ENCODE peak calls at places on chromosomes 7 and 10, in nine cellular contexts. N is nucleus accumbens; M is cerebellar cortex; K is stimulated activated CD4-positive, alpha-beta T cell treated with anti-CD3 and anti-CD28 coated beads, Interleukin-4, amount 100 ng/mL, for 1 hour; C is GM12892; J is stromal cell of bone marrow; S is NCI-H1694; G is epithelial cell of esophagus; W is NCI-H82. A is an unnamed sample.

GRCh38 chr10:68333905-68334431 is 1.2 kb upstream of the PBLD start:
- DNase-seq in K (no peak), N (no peak), M (no peak), C (no peak), S (no peak), W (no peak), J (no peak), G (no peak), A (no peak)

GRCh38 chr10:58712982-58713381 is 200.3 kb downstream of the BICC1 start:
- DNase-seq in M (no peak), S (no peak), W (no peak), C (no peak), K (no peak), J (no peak), N (no peak), G (no peak), A (no peak)

GRCh38 chr10:1665681-1666080 is 71.6 kb downstream of the ADARB2 start:
- DNase-seq in N (no peak), C (no peak), S (no peak), J (no peak), K (no peak), M (no peak), W (no peak), G (no peak), A (no peak)

GRCh38 chr7:115995701-115996100 is 34.9 kb downstream of the TFEC start:
- DNase-seq in M (no peak), K (no peak), S (no peak), J (no peak), C (no peak), G (no peak), N (no peak), W (no peak), A (no peak)

GRCh38 chr10:81182296-81182695 is 644.6 kb downstream of the SH2D4B start:
- DNase-seq in C (no peak), J (no peak), G (no peak), N (no peak), M (no peak), K (no peak), S (no peak), W (no peak), A (no peak)

GRCh38 chr10:34298371-34298818 is 516.7 kb downstream of the PARD3 start:
- DNase-seq in S (no peak), M (no peak), G (no peak), J (no peak), K (no peak), W (no peak), C (no peak), N (no peak), A (no peak)

GRCh38 chr7:139118234-139118802 is 8.8 kb upstream of the ZC3HAV1 start:
- DNase-seq in K (no peak), J (peak; percentile 13), M (no peak), N (no peak), G (peak; percentile 89), C (no peak), S (no peak), W (no peak), A (no peak)

GRCh38 chr7:99121496-99122021 is 22.3 kb downstream of the SMURF1 start:
- DNase-seq in G (no peak), S (no peak), M (no peak), C (no peak), N (no peak), K (no peak), J (no peak), W (no peak), A (no peak)

GRCh38 chr7:836429-836828 is 4.2 kb downstream of the SUN1 start:
- DNase-seq in J (no peak), S (no peak), N (no peak), M (peak; percentile 79), K (no peak), G (no peak), C (no peak), W (peak; percentile 32), A (peak; percentile 8)

GRCh38 chr7:78221961-78222751 is 423.6 kb downstream of the PHTF2 start:
- DNase-seq in S (no peak), G (no peak), C (no peak), N (no peak), W (no peak), M (no peak), J (no peak), K (no peak), A (no peak)

GRCh38 chr7:14071045-14071444 is 81.6 kb upstream of the ETV1 start:
- DNase-seq in J (no peak), M (no peak), K (no peak), C (no peak), G (no peak), W (peak; percentile 39), S (no peak), N (no peak), A (no peak)

GRCh38 chr10:22633528-22633927 is 80.8 kb downstream of the PIP4K2A start:
- DNase-seq in W (no peak), C (no peak), N (no peak), M (no peak), K (no peak), G (no peak), S (no peak), J (no peak), A (no peak)

GRCh38 chr7:36115448-36116321 is 37.4 kb upstream of the EEPD1 start:
- DNase-seq in G (peak; percentile 98), N (peak; percentile 27), C (peak; percentile 45), M (no peak), J (peak; percentile 90), S (peak; percentile 85), K (peak; percentile 79), W (peak; percentile 6), A (peak; percentile 21)